ENCODE peak calls at places on chromosomes 5 and 9, in four cellular contexts. R, V, G and K are unnamed samples.

GRCh38 chr5:150656191-150657132 is 4.6 kb upstream of the MYOZ3 start:
- DNase-seq in R (peak), V (peak), G (peak), K (peak)

GRCh38 chr5:123868267-123868666 is 356.3 kb downstream of the CSNK1G3 start:
- DNase-seq in R (no peak), V (no peak), G (no peak), K (no peak)

GRCh38 chr9:96256800-96257199 is 45.2 kb downstream of the HSD17B3 start:
- DNase-seq in V (no peak), G (no peak), R (no peak), K (no peak)

GRCh38 chr9:981491-981898 is 5.0 kb downstream of the DMRT3 start:
- DNase-seq in V (no peak), G (no peak), R (no peak), K (no peak)

GRCh38 chr9:115524467-115525059 is 406.6 kb upstream of the TNC start:
- DNase-seq in G (peak), R (no peak), V (peak), K (no peak)

GRCh38 chr9:134725605-134725940 is 84.0 kb downstream of the COL5A1 start:
- DNase-seq in V (no peak), G (no peak), R (no peak), K (no peak)

GRCh38 chr9:21789541-21790037 is 12.8 kb upstream of the MTAP start:
- DNase-seq in G (peak), V (peak), R (peak), K (peak)

GRCh38 chr9:35277649-35278359 is 116.0 kb downstream of the UNC13B start:
- DNase-seq in G (no peak), R (no peak), V (peak), K (no peak)

GRCh38 chr5:178404987-178405386 is 172.4 kb upstream of the PHYKPL start:
- DNase-seq in V (no peak), G (no peak), R (no peak), K (no peak)

GRCh38 chr5:144207875-144208444 is 37.3 kb downstream of the KCTD16 start:
- DNase-seq in V (no peak), R (no peak), G (no peak), K (no peak)

GRCh38 chr5:180787025-180787424 is 15.6 kb downstream of the MGAT1 start:
- DNase-seq in G (no peak), V (peak), R (no peak), K (no peak)

GRCh38 chr9:97575673-97576048 is 57.5 kb downstream of the TSTD2 start:
- DNase-seq in R (no peak), G (no peak), V (no peak), K (no peak)

GRCh38 chr5:8845316-8845715 is 700.6 kb downstream of the SEMA5A start:
- DNase-seq in R (no peak), G (no peak), V (no peak), K (no peak)

GRCh38 chr5:110738503-110738811 is 350 bp upstream of the SLC25A46 start:
- DNase-seq in R (peak), G (no peak), V (no peak), K (no peak)

GRCh38 chr9:91782711-91783214 is 167.3 kb downstream of the ROR2 start:
- DNase-seq in V (no peak), R (no peak), G (no peak), K (no peak)

GRCh38 chr5:43020294-43020711 is 19.8 kb downstream of the ANXA2R start:
- DNase-seq in G (no peak), V (peak), R (no peak), K (no peak)

GRCh38 chr5:147973086-147973485 is 66.7 kb upstream of the C5orf46 start:
- DNase-seq in V (no peak), G (no peak), R (no peak), K (no peak)

GRCh38 chr5:141604318-141604717 is 14.5 kb downstream of the DIAPH1 start:
- DNase-seq in V (peak), G (peak), R (no peak), K (no peak)

GRCh38 chr5:139212484-139212883 is 14.3 kb upstream of the SIL1 start:
- DNase-seq in G (no peak), V (no peak), R (no peak), K (no peak)